ENCODE peak calls at places on chromosomes 2 and 18, in six cellular contexts. N is heart left ventricle, C is cardiac fibroblast, Q is H9, Y is cardiac muscle cell, W is AG04449. E is an unnamed sample.

GRCh38 chr2:209973328-209973727 is 29.1 kb upstream of the RPE start:
- DNase-seq in N (no peak), C (no peak), Q (no peak), Y (no peak), W (no peak), E (no peak)

GRCh38 chr2:222609391-222609790 is 46.5 kb downstream of the FARSB start:
- DNase-seq in N (no peak), C (peak), Q (no peak), Y (no peak), W (no peak), E (peak)

GRCh38 chr2:149487189-149487588 is 100.4 kb downstream of the MMADHC start:
- DNase-seq in N (no peak), C (no peak), Q (no peak), Y (no peak), W (no peak), E (no peak)

GRCh38 chr2:84495539-84496146 is 20.7 kb upstream of the DNAH6 start:
- DNase-seq in N (no peak), C (peak), Q (no peak), Y (peak), W (no peak), E (peak)

GRCh38 chr2:136206613-136207012 is 88.7 kb upstream of the CXCR4 start:
- DNase-seq in N (no peak), C (no peak), Q (no peak), Y (no peak), W (no peak), E (no peak)

GRCh38 chr2:119481501-119482455 is 42.5 kb downstream of the SCTR start:
- DNase-seq in N (no peak), C (no peak), Q (no peak), Y (no peak), W (no peak), E (no peak)

GRCh38 chr2:159853101-159853500 is 55.1 kb upstream of the CD302 start:
- DNase-seq in N (no peak), C (no peak), Q (no peak), Y (no peak), W (no peak), E (no peak)

GRCh38 chr2:156659694-156660093 is 223.5 kb downstream of the GPD2 start:
- DNase-seq in N (no peak), C (no peak), Q (no peak), Y (no peak), W (no peak), E (no peak)

GRCh38 chr2:161307676-161308075 is 549 bp upstream of the PSMD14 start:
- DNase-seq in N (no peak), C (no peak), Q (no peak), Y (no peak), W (no peak), E (no peak)

GRCh38 chr2:241316825-241317224 is 1.1 kb downstream of the SEPTIN2 start:
- DNase-seq in N (no peak), C (no peak), Q (no peak), Y (no peak), W (no peak), E (no peak)

GRCh38 chr18:55323051-55323994 is 264.7 kb downstream of the TCF4 start:
- DNase-seq in N (no peak), C (peak), Q (no peak), Y (no peak), W (no peak), E (peak)

GRCh38 chr18:78830826-78831225 is 148.8 kb upstream of the SALL3 start:
- DNase-seq in N (no peak), C (no peak), Q (no peak), Y (no peak), W (no peak), E (no peak)

GRCh38 chr18:36381075-36381474 is 83.6 kb downstream of the FHOD3 start:
- DNase-seq in N (no peak), C (no peak), Q (no peak), Y (no peak), W (no peak), E (no peak)
- TF ChIP-seq CTCF in N (no peak), C (no peak), Q (no peak), Y (no peak), W (no peak), E (no peak)

GRCh38 chr2:180990794-180991193 is 10.4 kb downstream of the UBE2E3 start:
- DNase-seq in N (no peak), C (no peak), Q (no peak), Y (no peak), W (no peak), E (no peak)

GRCh38 chr2:180990337-180990736 is 9.9 kb downstream of the UBE2E3 start:
- DNase-seq in N (no peak), C (peak), Q (no peak), Y (no peak), W (no peak), E (no peak)

GRCh38 chr2:180992994-180993393 is 12.6 kb downstream of the UBE2E3 start:
- DNase-seq in N (no peak), C (no peak), Q (no peak), Y (no peak), W (no peak), E (no peak)

GRCh38 chr2:180991820-180992219 is 11.4 kb downstream of the UBE2E3 start:
- DNase-seq in N (no peak), C (no peak), Q (no peak), Y (no peak), W (no peak), E (no peak)

DNA sequence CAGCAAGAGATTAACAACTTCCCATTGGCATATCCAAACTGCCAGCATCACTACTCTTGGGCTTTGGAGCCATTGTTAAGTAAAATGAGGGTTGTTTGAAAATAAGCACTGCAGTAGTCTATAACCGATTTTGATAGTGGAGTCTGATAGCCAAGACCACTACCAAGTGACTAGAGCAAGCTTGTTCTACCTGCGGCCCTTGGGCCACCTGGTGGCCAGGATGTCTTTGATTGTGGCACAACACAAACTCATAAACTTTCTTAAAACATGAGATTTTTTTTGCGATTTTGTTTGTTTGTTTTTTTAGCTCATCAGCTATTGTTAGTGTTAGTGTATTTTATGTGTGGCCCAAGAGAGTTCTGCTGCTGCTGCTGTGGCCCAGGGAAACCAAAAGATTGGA is 11.0 kb downstream of the UBE2E3 start:
- DNase-seq in N (no peak), C (no peak), Q (no peak), Y (no peak), W (no peak), E (no peak)
- TF ChIP-seq CTCF in N (no peak), C (no peak), Q (peak), Y (no peak), W (no peak), E (peak)

GRCh38 chr2:212076456-212076855 is 462.1 kb downstream of the ERBB4 start:
- DNase-seq in N (no peak), C (no peak), Q (no peak), Y (peak), W (no peak), E (no peak)

GRCh38 chr2:212078103-212078502 is 460.5 kb downstream of the ERBB4 start:
- DNase-seq in N (no peak), C (no peak), Q (no peak), Y (no peak), W (no peak), E (peak)

DNA sequence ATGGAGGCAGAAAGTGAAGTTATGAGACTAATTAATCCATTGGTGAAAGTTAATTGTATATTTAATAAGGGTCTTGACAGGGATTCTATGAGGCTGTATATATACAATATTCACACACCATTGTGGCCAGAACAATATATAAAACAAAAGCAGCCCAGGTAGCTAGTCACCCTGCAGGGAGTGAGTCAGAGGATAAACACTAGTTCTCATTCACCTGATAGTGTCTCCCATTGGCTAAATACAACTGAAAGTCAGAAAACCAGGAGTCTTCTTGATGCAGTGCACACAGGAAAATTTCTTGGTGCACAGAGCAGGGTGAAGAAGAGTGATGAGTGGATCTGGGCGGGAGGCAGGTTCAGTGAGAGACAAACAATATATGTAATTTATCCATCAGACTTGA is 465.2 kb downstream of the ERBB4 start:
- DNase-seq in N (no peak), C (no peak), Q (no peak), Y (no peak), W (no peak), E (no peak)
- TF ChIP-seq CTCF in N (no peak), C (no peak), Q (no peak), Y (no peak), W (no peak), E (no peak)

GRCh38 chr2:219632758-219633101 is 5.3 kb downstream of the SLC4A3 start:
- DNase-seq in N (peak), C (no peak), Q (no peak), Y (no peak), W (no peak), E (no peak)
- TF ChIP-seq CTCF in N (no peak), C (no peak), Q (no peak), Y (no peak), W (no peak), E (no peak)